ENCODE peak calls at places on chromosomes 7 and 10, in eight cellular contexts. E, P, H, K, Q, O, W and J are unnamed samples.

GRCh38 chr7:98617051-98617959 is at the start of gene NPTX2:
- DNase-seq in P (no peak), Q (no peak), E (no peak), W (no peak), H (no peak), K (no peak), O (peak; percentile 76), J (no peak)

GRCh38 chr7:17408904-17409290 is 110.4 kb downstream of the AHR start:
- DNase-seq in E (no peak), O (no peak), K (no peak), Q (peak; percentile 71), P (no peak), H (no peak), W (no peak), J (no peak)

GRCh38 chr7:124188576-124188975 is 155.7 kb upstream of the TMEM229A start:
- DNase-seq in Q (no peak), K (no peak), P (no peak), E (no peak), H (no peak), O (no peak), W (no peak), J (no peak)

GRCh38 chr7:30976381-30976780 is 12.6 kb downstream of the GHRHR start:
- DNase-seq in W (no peak), K (peak; percentile 19), E (no peak), O (no peak), P (no peak), H (no peak), Q (no peak), J (no peak)

GRCh38 chr7:158309844-158310763 is 277.5 kb downstream of the PTPRN2 start:
- DNase-seq in P (no peak), W (no peak), K (no peak), Q (no peak), O (no peak), H (no peak), E (no peak), J (no peak)

GRCh38 chr7:44971188-44971907 is 7.5 kb downstream of the MYO1G start:
- DNase-seq in O (no peak), K (no peak), H (no peak), E (no peak), Q (no peak), P (no peak), W (no peak), J (no peak)

GRCh38 chr10:35421553-35422178 is 85.4 kb downstream of the CCNY start:
- DNase-seq in P (peak; percentile 50), H (peak; percentile 76), K (no peak), W (no peak), Q (peak; percentile 88), E (no peak), O (peak; percentile 35), J (peak; percentile 63)

GRCh38 chr7:55100172-55100961 is 81.5 kb downstream of the EGFR start:
- DNase-seq in H (no peak), O (no peak), W (no peak), Q (peak; percentile 64), E (no peak), P (no peak), K (peak; percentile 83), J (no peak)

GRCh38 chr7:74324499-74325229 is 35.5 kb downstream of the CLIP2 start:
- DNase-seq in Q (no peak), E (no peak), P (no peak), K (no peak), W (no peak), O (peak; percentile 64), H (no peak), J (no peak)

GRCh38 chr7:30510124-30511074 is 5.8 kb upstream of the GGCT start:
- DNase-seq in E (no peak), P (no peak), W (no peak), O (no peak), K (peak; percentile 34), H (no peak), Q (peak; percentile 59), J (no peak)

GRCh38 chr7:21355406-21355874 is 72.4 kb upstream of the SP4 start:
- DNase-seq in O (no peak), W (no peak), K (no peak), H (no peak), P (no peak), E (no peak), Q (no peak), J (no peak)

GRCh38 chr10:86840498-86840897 is 84.1 kb downstream of the BMPR1A start:
- DNase-seq in P (no peak), O (no peak), H (no peak), W (no peak), Q (no peak), K (no peak), E (no peak), J (no peak)

GRCh38 chr7:127844707-127845331 is 186.4 kb downstream of the LRRC4 start:
- DNase-seq in O (no peak), K (peak; percentile 55), P (no peak), E (no peak), W (no peak), H (no peak), Q (peak; percentile 23), J (no peak)

GRCh38 chr10:29522038-29522855 is 112.5 kb downstream of the SVIL start:
- DNase-seq in H (no peak), P (no peak), K (no peak), E (no peak), O (no peak), Q (peak; percentile 45), W (no peak), J (no peak)

GRCh38 chr7:127943541-127944521 is 87.4 kb downstream of the LRRC4 start:
- DNase-seq in O (peak; percentile 27), E (no peak), P (no peak), Q (peak; percentile 64), W (no peak), H (no peak), K (no peak), J (no peak)

GRCh38 chr10:94358480-94358879 is 4.3 kb downstream of the NOC3L start:
- DNase-seq in P (peak; percentile 89), H (peak; percentile 85), K (no peak), O (no peak), E (no peak), W (no peak), Q (peak; percentile 92), J (peak; percentile 71)

GRCh38 chr10:36476399-36476798 is 649.0 kb upstream of the ANKRD30A start:
- DNase-seq in H (no peak), K (no peak), O (no peak), W (no peak), P (no peak), E (no peak), Q (no peak), J (no peak)

GRCh38 chr10:33386926-33387325 is 52.5 kb upstream of the NRP1 start:
- DNase-seq in K (no peak), W (no peak), P (no peak), Q (peak; percentile 18), H (no peak), E (no peak), O (no peak), J (no peak)

GRCh38 chr7:111927383-111928019 is 278.7 kb downstream of the DOCK4 start:
- DNase-seq in H (no peak), Q (no peak), W (no peak), P (no peak), K (no peak), O (no peak), E (no peak), J (no peak)

GRCh38 chr7:132138817-132139216 is 437.5 kb downstream of the PLXNA4 start:
- DNase-seq in O (no peak), P (no peak), Q (no peak), W (no peak), K (no peak), E (no peak), H (no peak), J (peak; percentile 32)

GRCh38 chr10:91551856-91552255 is 81.0 kb downstream of the PPP1R3C start:
- DNase-seq in O (peak; percentile 35), H (no peak), W (no peak), Q (peak; percentile 90), K (peak; percentile 38), P (no peak), E (no peak), J (no peak)

GRCh38 chr7:151349507-151349853 is 7.9 kb downstream of the NUB1 start:
- DNase-seq in E (no peak), Q (no peak), O (no peak), W (peak; percentile 62), H (no peak), P (no peak), K (no peak), J (no peak)

GRCh38 chr10:10007972-10008371 is 1009.7 kb upstream of the CELF2 start:
- DNase-seq in Q (peak; percentile 1), W (no peak), O (no peak), P (no peak), K (no peak), E (no peak), H (no peak), J (no peak)

GRCh38 chr10:128615154-128615553 is 488.9 kb upstream of the MKI67 start:
- DNase-seq in H (no peak), O (no peak), W (no peak), Q (no peak), K (no peak), E (no peak), P (no peak), J (no peak)

GRCh38 chr7:153638821-153639435 is 413.3 kb upstream of the DPP6 start:
- DNase-seq in K (no peak), O (no peak), P (no peak), Q (no peak), W (no peak), H (no peak), E (no peak), J (no peak)

GRCh38 chr10:124099603-124100002 is 6.2 kb upstream of the CHST15 start:
- DNase-seq in H (no peak), K (no peak), O (no peak), W (no peak), E (no peak), P (no peak), Q (no peak), J (no peak)